ENCODE peak calls at places on chromosomes 2 and 18, in four cellular contexts. C, O, B and H are unnamed samples.

GRCh38 chr2:191222952-191223351 is 22.3 kb upstream of the MYO1B start:
- DNase-seq in C (no peak), O (no peak), B (no peak), H (no peak)

GRCh38 chr2:101265893-101266499 is 13.3 kb downstream of the CNOT11 start:
- DNase-seq in C (no peak), O (peak; percentile 93), B (no peak), H (no peak)

GRCh38 chr2:163011035-163011434 is 172.5 kb upstream of the KCNH7 start:
- DNase-seq in C (no peak), O (no peak), B (no peak), H (no peak)

GRCh38 chr2:23502096-23502495 is 117.1 kb downstream of the KLHL29 start:
- DNase-seq in C (no peak), O (no peak), B (no peak), H (no peak)

GRCh38 chr2:3341336-3341735 is 36.3 kb downstream of the EIPR1 start:
- DNase-seq in C (no peak), O (no peak), B (no peak), H (no peak)

GRCh38 chr18:58754544-58755068 is 83.3 kb downstream of the MALT1 start:
- DNase-seq in C (no peak), O (no peak), B (no peak), H (peak; percentile 58)

GRCh38 chr2:220162320-220162719 is 534.9 kb downstream of the SLC4A3 start:
- DNase-seq in C (no peak), O (no peak), B (no peak), H (no peak)

GRCh38 chr2:219228745-219229374 is 576 bp downstream of the ATG9A start:
- DNase-seq in C (no peak), O (peak; percentile 89), B (no peak), H (no peak)

GRCh38 chr2:43178602-43179542 is 47.5 kb downstream of the ZFP36L2 start:
- DNase-seq in C (peak; percentile 47), O (peak; percentile 94), B (no peak), H (peak; percentile 93)

GRCh38 chr2:10035053-10035422 is 8.3 kb upstream of the KLF11 start:
- DNase-seq in C (no peak), O (peak; percentile 37), B (no peak), H (no peak)

GRCh38 chr2:9100080-9100876 is 96.8 kb upstream of the MBOAT2 start:
- DNase-seq in C (no peak), O (no peak), B (no peak), H (no peak)

GRCh38 chr2:109118321-109118720 is 10.7 kb upstream of the SH3RF3 start:
- DNase-seq in C (no peak), O (no peak), B (no peak), H (no peak)

GRCh38 chr2:222241054-222241453 is 57.7 kb downstream of the PAX3 start:
- DNase-seq in C (no peak), O (no peak), B (no peak), H (no peak)

GRCh38 chr18:6055711-6056110 is 160.4 kb upstream of the TMEM200C start:
- DNase-seq in C (no peak), O (no peak), B (no peak), H (no peak)

GRCh38 chr2:714005-714741 is 37.0 kb upstream of the TMEM18 start:
- DNase-seq in C (peak; percentile 52), O (no peak), B (peak; percentile 86), H (no peak)

GRCh38 chr2:98538280-98539041 is 69.9 kb downstream of the COA5 start:
- DNase-seq in C (no peak), O (no peak), B (no peak), H (no peak)

GRCh38 chr2:127097841-127098651 is 8.9 kb downstream of the BIN1 start:
- DNase-seq in C (no peak), O (peak; percentile 69), B (peak; percentile 74), H (no peak)

GRCh38 chr18:1585881-1586488 is 681.3 kb downstream of the ADCYAP1 start:
- DNase-seq in C (peak; percentile 59), O (no peak), B (no peak), H (no peak)

GRCh38 chr2:228917195-228917594 is 353.9 kb downstream of the PID1 start:
- DNase-seq in C (no peak), O (no peak), B (no peak), H (no peak)

DNA sequence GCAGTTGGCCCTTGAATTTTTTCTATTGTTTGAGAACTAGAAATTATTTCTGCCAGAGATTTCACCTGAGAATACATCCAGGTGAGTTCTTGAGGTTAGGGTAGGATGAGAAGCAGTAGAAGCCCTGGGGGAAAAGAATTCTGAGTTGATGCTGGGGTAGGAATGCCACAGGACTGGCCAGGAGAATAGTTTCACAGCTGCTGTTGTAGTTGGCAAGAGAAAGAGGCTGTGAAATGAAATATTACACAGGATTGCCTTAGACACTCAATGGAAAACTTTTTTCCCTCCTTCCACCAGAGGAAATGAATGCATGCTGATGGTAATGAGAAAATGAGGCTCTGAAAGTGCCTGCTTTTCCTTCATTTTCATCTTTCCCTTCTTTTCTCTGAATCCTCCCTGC is 54.6 kb downstream of the PRKCE start:
- DNase-seq in C (no peak), O (no peak), B (no peak), H (no peak)
- H3K27ac ChIP-seq in C (no peak overlapping the region), O (no peak overlapping the region), B (no peak overlapping the region), H (no peak overlapping the region)

GRCh38 chr2:231167745-231168459 is 30.5 kb upstream of the ARMC9 start:
- DNase-seq in C (no peak), O (no peak), B (no peak), H (no peak)
- H3K36me3 ChIP-seq in C (no peaks in the 10 kb centered on the region), O (peaks cover 26% of the 10 kb centered on the region), B (peaks cover 44% of the 10 kb centered on the region), H (peaks cover 62% of the 10 kb centered on the region)

GRCh38 chr18:11689972-11690570 is 1.0 kb downstream of the GNAL start:
- DNase-seq in C (peak; percentile 14), O (no peak), B (peak; percentile 69), H (no peak)
- H3K4me3 ChIP-seq in C (peak overlapping the region; percentile 82), O (peak overlapping the region; percentile 63), B (peak overlapping the region; percentile 75), H (peak overlapping the region; percentile 48)

GRCh38 chr18:22822841-22823508 is 110.2 kb upstream of the RBBP8 start:
- DNase-seq in C (peak; percentile 77), O (no peak), B (no peak), H (no peak)
- H3K27ac ChIP-seq in C (peak overlapping the region; percentile 46), O (no peak overlapping the region), B (no peak overlapping the region), H (no peak overlapping the region)

DNA sequence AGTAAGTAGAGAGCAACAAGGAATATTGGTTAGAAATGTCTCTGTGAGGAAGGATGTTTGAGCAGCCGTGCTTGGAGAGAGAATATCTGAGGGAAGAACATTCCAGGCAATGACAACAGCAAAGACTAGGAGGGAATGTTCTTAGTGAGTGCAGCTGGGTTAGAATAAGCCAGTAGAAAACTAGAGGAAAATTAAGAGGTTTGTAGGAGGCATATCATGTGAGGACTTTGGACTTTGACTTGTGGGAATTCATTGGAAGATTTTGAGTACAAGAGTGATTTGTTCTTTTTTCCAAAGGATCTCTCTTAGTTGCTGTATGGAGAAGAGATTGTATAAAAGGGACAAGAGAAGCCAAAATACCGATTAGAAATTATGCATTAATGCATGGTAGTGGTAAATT is 47.2 kb downstream of the PPM1B start:
- DNase-seq in C (no peak), O (no peak), B (no peak), H (no peak)
- H3K36me3 ChIP-seq in C (no peaks in the 10 kb centered on the region), O (peaks cover 6% of the 10 kb centered on the region), B (peaks cover 18% of the 10 kb centered on the region), H (peaks cover 10% of the 10 kb centered on the region)

DNA sequence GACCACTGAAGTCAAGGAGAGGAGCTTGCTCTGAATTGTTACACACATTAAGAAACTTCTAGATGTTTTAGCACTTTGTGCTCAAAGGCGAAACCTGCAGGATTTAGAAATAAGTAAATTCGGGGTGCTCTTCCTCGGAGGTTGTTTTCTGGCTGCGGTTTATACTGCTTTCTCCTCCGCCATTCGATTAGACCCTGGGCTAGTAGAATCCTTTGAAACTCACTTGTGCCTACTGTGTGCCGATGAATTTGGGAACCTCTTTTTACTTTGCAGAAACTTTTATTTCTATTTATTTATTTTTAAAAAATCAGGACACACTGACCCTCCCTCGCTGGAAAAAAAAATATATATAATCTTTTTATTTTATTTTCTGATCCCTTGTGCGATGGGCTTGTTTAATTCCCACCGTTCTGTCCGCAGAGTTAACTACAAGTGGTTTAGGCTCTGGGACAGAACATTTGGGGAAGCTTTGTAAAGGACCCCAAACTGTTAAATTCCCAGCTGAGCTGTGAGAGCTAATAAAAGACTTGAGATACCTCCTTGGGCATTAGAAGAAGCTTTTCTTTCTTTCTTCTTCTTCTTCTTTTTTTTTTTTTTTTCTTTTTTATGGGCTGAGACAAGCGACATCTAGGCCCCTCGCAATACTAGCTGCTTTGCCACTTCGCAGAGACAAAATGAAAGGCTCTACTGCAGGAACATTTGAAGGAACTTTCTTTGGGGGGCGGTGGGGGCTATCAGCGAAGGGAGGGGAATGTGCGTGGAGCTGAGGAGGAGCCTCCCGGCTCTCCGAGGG is 3.8 kb downstream of the MEIS1 start:
- DNase-seq in C (peak; percentile 36), O (no peak), B (no peak), H (no peak)
- H3K4me3 ChIP-seq in C (peak overlapping the region; percentile 82), O (peak overlapping the region; percentile 93), B (no peak overlapping the region), H (peak overlapping the region; percentile 76)

DNA sequence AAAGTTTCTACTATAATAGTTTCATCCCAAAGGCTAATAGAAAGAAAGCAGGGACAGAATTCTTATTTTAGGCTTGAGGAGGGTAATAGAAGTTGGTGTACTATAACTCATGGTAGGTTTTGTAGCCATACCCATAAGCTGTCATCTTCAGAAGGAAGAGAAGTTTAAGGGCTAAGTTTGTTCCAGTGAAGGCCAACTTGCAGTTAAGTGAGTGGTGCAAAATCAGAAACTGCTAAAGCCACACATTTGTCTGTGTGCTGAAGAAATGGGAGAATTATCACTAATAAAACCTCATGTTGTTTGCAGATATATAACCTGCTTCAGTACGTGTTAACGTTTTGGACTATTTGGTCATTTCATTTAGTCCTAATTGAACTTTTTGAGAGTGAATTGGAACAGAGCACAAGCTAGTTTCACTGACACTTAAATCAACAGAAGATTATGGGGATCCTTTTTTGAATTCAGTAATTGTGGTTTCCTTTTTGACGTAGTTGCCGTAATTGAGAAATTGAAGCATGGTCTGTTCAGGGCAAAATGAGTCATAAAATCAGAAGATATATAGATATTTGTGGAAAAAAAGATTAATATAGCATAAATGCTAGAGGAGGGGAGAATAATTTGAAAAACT is 69.1 kb downstream of the PHLPP1 start:
- DNase-seq in C (no peak), O (no peak), B (no peak), H (no peak)
- H3K27ac ChIP-seq in C (no peak overlapping the region), O (no peak overlapping the region), B (no peak overlapping the region), H (no peak overlapping the region)

DNA sequence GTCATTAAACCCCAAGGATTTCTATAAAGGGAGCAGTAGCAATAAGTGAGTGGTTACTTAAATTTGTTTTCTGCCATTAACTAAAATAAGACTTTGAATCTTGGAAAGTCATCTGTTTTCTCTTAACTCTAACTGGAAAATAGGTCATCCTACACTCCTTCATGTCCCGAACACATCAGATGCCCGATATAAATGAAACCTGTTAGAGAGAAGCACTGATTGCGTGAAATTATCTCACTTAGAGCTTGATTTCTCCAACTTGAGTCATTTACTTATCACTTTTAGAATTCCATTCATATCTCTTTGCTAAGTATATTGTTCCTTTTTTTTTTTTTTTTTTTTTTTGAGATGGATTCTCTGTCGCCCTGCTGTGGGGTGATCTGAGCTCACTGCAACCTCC is 10.8 kb downstream of the PIK3C3 start:
- DNase-seq in C (no peak), O (no peak), B (no peak), H (no peak)
- H3K36me3 ChIP-seq in C (peaks cover 3% of the 10 kb centered on the region), O (peaks cover 10% of the 10 kb centered on the region), B (peaks cover 30% of the 10 kb centered on the region), H (peaks cover 30% of the 10 kb centered on the region)